ENCODE peak calls at places on chromosomes 3 and 15, in six cellular contexts. X is IMR-90, R is mesenchymal stem cell, B is trophoblast cell, M is H9, D is H1. F is an unnamed sample. For H3K9me3, the result is how much of the 10 kb centered on the place peaks cover.

GRCh38 chr15:52417501-52417900 is 111.2 kb downstream of the MYO5A start:
- DNase-seq in R (peak), D (no peak), X (peak), M (no peak), B (no peak), F (no peak)

GRCh38 chr3:56962200-56962599 is 98.3 kb upstream of the SPATA12 start:
- DNase-seq in X (no peak), D (no peak), R (no peak), B (no peak), M (no peak), F (no peak)

GRCh38 chr3:183591881-183592521 is 36.5 kb upstream of the KLHL6 start:
- DNase-seq in R (no peak), B (peak), D (no peak), M (no peak), X (no peak), F (no peak)

GRCh38 chr3:31157028-31157694 is 262.7 kb upstream of the GADL1 start:
- DNase-seq in B (peak), R (no peak), M (no peak), D (no peak), X (no peak), F (no peak)

GRCh38 chr15:28944696-28945300 is 59.0 kb downstream of the APBA2 start:
- DNase-seq in M (peak), R (no peak), D (no peak), B (no peak), X (no peak), F (no peak)

GRCh38 chr15:58453931-58454793 is 22.4 kb downstream of the LIPC start:
- DNase-seq in B (no peak), R (no peak), X (no peak), M (no peak), D (no peak), F (no peak)

GRCh38 chr3:13621381-13622221 is 72.7 kb downstream of the FBLN2 start:
- DNase-seq in X (no peak), B (no peak), D (no peak), R (no peak), M (no peak), F (no peak)

GRCh38 chr3:146814601-146815315 is 209.6 kb upstream of the PLSCR5 start:
- DNase-seq in X (peak), B (peak), R (peak), M (no peak), D (no peak), F (no peak)

GRCh38 chr15:46091860-46092450 is 457.1 kb downstream of the SQOR start:
- DNase-seq in M (peak), X (peak), B (peak), R (peak), D (peak), F (peak)

GRCh38 chr3:18308096-18308495 is 117.0 kb downstream of the SATB1 start:
- DNase-seq in M (no peak), D (no peak), X (no peak), B (peak), R (no peak), F (no peak)

GRCh38 chr3:72661115-72661457 is 187.2 kb downstream of the SHQ1 start:
- DNase-seq in D (no peak), B (no peak), X (peak), M (no peak), R (no peak), F (no peak)

GRCh38 chr3:15152166-15152565 is 53.2 kb upstream of the RBSN start:
- DNase-seq in R (peak), D (no peak), B (no peak), M (no peak), X (no peak), F (no peak)

GRCh38 chr15:89489376-89489775 is 7.0 kb downstream of the RHCG start:
- DNase-seq in D (no peak), R (no peak), X (no peak), M (no peak), B (no peak), F (no peak)

GRCh38 chr3:170640737-170641171 is 54.9 kb upstream of the SLC7A14 start:
- DNase-seq in B (no peak), X (no peak), R (no peak), D (no peak), M (no peak), F (no peak)

GRCh38 chr15:40959331-40960141 is 6.3 kb downstream of the CHAC1 start:
- DNase-seq in R (peak), D (no peak), M (peak), X (no peak), B (no peak), F (no peak)

GRCh38 chr15:73873889-73874511 is 636 bp downstream of the TBC1D21 start:
- DNase-seq in D (no peak), M (peak), X (peak), B (peak), R (peak), F (peak)

GRCh38 chr15:71275098-71275497 is 159.8 kb downstream of the THSD4 start:
- DNase-seq in B (peak), X (peak), R (peak), D (no peak), M (no peak), F (no peak)

GRCh38 chr3:170488802-170489201 is 70.1 kb downstream of the CLDN11 start:
- DNase-seq in B (peak), R (peak), X (peak), D (no peak), M (no peak), F (no peak)

GRCh38 chr3:113658107-113658506 is 38.3 kb downstream of the USF3 start:
- DNase-seq in M (no peak), D (no peak), B (no peak), X (no peak), R (no peak), F (no peak)

GRCh38 chr3:5806192-5806591 is 618.7 kb downstream of the EDEM1 start:
- DNase-seq in D (no peak), M (peak), R (no peak), B (no peak), X (no peak), F (peak)

GRCh38 chr15:64742921-64743320 is 32.5 kb downstream of the RBPMS2 start:
- DNase-seq in D (no peak), R (no peak), B (no peak), M (no peak), X (no peak), F (no peak)

GRCh38 chr3:194606163-194606562 is 27.1 kb downstream of the TMEM44 start:
- DNase-seq in B (no peak), R (no peak), X (no peak), M (no peak), D (no peak), F (no peak)

GRCh38 chr15:68672781-68673205 is 94.0 kb downstream of the CORO2B start:
- DNase-seq in D (peak), M (peak), B (no peak), R (no peak), X (peak), F (no peak)

GRCh38 chr3:136792931-136793330 is 26.0 kb upstream of the SLC35G2 start:
- DNase-seq in R (no peak), M (no peak), D (no peak), B (no peak), X (no peak), F (no peak)

DNA sequence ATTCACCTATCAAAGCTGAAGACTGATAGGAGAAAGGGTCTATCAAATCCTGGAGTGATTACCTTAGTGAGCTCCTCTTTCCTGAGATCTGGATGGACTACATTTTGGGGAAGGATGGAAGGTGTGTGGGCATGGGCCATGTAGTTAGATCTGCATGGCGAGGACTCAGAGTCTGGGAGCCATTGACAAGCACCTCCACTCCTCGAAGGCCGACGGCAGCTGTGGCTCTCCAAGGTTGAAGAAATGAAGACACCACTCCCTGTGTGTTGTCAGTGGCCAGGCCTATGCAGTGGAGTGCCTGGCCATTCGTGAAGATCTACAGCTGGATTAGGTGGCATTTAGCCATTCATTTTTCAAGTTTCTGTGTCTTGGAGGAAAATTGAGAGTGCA is 509.2 kb downstream of the GABRG3 start:
- DNase-seq in R (no peak), X (no peak), M (no peak), B (no peak), D (no peak), F (no peak)
- H3K9me3 ChIP-seq in R (under half), X (under half), M (under half), B (under half), D (under half), F (under half)

GRCh38 chr15:99928429-99928981 is 195.3 kb upstream of the LYSMD4 start:
- DNase-seq in X (peak), B (peak), D (peak), M (peak), R (peak), F (peak)
- H2BK5ac ChIP-seq in X (no peak), B (no peak), D (peak), M (no peak), R (no peak), F (no peak)

GRCh38 chr15:25234831-25235230 is 204.0 kb downstream of the UBE3A start:
- DNase-seq in M (no peak), R (no peak), B (no peak), D (no peak), X (no peak), F (no peak)

GRCh38 chr15:25235391-25235790 is 203.4 kb downstream of the UBE3A start:
- DNase-seq in R (no peak), M (no peak), D (no peak), X (no peak), B (no peak), F (no peak)

GRCh38 chr15:25236861-25237155 is 202.0 kb downstream of the UBE3A start:
- DNase-seq in M (no peak), X (no peak), R (no peak), B (no peak), D (no peak), F (no peak)

GRCh38 chr15:25236143-25236860 is 202.5 kb downstream of the UBE3A start:
- DNase-seq in B (no peak), M (no peak), X (no peak), D (no peak), R (no peak), F (no peak)

DNA sequence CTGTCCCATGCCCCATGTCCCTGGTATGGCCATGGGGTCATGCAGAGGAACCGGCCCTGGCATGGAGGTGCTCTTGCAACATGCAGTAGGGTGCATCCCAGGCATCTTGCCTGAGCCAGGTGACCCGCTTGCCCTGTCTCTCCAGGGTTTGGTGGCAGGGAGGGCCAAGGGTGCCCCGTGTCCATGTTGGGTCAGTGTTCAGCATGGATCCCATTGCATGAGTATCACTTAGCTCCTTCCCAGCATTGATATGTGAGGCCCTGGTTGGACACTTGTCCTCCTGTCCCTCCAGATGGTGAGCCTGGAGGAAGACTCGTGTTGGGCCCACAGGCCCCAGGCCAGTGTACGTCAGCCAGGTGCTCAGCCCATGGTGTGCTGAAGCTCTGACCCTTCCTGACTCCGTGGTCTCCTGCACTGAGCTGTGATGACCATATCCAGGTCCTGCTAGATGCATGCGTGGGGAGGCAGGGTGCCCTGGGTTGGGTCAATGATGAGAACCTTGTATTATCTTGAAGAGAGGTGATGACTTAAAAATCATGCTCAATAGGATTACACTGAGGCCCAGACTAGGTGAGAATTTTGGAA is 205.0 kb downstream of the UBE3A start:
- DNase-seq in B (no peak), R (no peak), X (no peak), M (no peak), D (no peak), F (no peak)
- H3K9me3 ChIP-seq in B (half or more), R (under half), X (half or more), M (half or more), D (half or more), F (half or more)

GRCh38 chr3:49673131-49673714 is 928 bp upstream of the APEH start:
- DNase-seq in R (peak), M (no peak), X (no peak), B (peak), D (no peak), F (peak)
- H2BK5ac ChIP-seq in R (peak), M (no peak), X (peak), B (peak), D (peak), F (peak)

DNA sequence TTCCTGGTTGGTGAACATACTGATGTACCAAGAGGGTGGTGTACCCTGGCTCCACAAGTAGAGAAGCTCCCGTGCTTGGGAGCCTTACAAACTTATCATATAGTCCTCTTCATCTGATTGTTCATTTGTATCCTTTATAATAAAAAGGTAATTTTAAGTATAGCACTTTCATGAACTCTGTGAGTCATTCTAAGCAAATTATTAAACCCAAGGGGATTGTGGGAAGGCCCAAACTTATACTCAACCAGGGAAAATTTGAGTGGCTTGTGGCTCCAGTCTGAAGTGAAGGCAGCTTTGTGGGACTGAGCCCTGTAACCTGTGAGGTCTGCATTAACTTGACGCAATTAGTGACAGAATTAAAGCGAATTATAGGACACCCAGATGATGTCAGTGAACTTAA is 29.0 kb downstream of the TTBK2 start:
- DNase-seq in D (no peak), R (no peak), X (peak), M (no peak), B (no peak), F (no peak)
- H3K9me3 ChIP-seq in D (under half), R (under half), X (under half), M (under half), B (under half), F (under half)

DNA sequence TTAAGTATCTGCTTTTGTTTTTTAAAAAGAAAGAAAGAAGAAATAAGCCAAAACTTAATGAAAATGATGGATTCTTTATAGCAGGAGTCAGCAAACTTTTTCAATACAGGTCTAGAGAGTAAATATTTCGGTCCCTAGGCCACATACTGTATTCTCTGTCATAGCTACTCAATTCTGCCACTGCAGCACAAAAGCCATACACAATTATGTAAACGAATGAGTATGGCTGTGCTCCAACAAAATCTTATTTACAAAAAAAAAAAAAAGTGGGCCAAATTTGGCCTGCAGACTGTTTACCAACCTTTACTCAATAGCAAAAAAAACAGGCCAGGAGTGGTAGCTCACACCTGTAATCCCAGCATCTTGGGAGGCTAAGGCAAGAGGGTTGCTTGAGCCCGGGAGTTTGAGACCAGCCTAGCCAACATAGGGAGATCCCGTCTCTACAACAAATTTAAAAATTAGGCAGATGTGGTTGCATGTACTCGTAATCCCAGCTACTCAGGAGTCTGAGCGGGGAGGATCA is 41.1 kb downstream of the TTBK2 start:
- DNase-seq in B (no peak), X (no peak), R (no peak), M (no peak), D (no peak), F (no peak)
- H2BK5ac ChIP-seq in B (no peak), X (no peak), R (no peak), M (no peak), D (no peak), F (no peak)

DNA sequence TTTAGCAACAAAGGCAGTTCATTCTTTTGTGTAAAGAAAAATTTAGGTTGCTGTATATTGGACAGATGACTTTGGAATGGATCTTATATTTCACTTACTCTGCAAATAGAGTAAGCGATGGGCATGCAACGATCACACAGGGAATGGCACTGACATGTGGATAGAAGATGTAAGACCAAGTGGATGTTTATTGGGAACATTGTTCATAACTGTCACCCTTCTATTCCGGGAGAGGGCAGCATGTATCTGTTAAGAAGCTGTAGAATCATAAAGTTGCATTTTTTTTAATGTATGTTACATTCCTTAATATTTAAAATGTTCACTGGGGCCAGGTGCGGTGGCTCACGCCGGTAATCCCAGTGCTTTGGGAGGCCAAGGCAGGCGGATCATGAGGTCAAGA is 41.2 kb downstream of the HPS3 start:
- DNase-seq in B (no peak), M (no peak), D (no peak), R (no peak), X (no peak), F (no peak)
- H3K9me3 ChIP-seq in B (under half), M (under half), D (under half), R (under half), X (under half), F (under half)

GRCh38 chr15:75450307-75451201 is 936 bp downstream of the SIN3A start:
- DNase-seq in M (peak), X (peak), B (peak), R (peak), D (peak), F (peak)
- H2BK5ac ChIP-seq in M (no peak), X (peak), B (peak), R (no peak), D (peak), F (peak)

GRCh38 chr3:16477054-16477453 is 36.4 kb downstream of the RFTN1 start:
- DNase-seq in R (peak), D (no peak), M (no peak), B (peak), X (peak), F (no peak)

GRCh38 chr3:16477501-16477900 is 36.0 kb downstream of the RFTN1 start:
- DNase-seq in R (peak), D (no peak), M (no peak), X (peak), B (no peak), F (no peak)

GRCh38 chr3:16475766-16476165 is 37.7 kb downstream of the RFTN1 start:
- DNase-seq in B (no peak), X (no peak), D (no peak), M (no peak), R (no peak), F (no peak)

GRCh38 chr3:16474920-16475319 is 38.6 kb downstream of the RFTN1 start:
- DNase-seq in M (no peak), B (no peak), D (no peak), X (peak), R (peak), F (no peak)

GRCh38 chr3:16476636-16477035 is 36.9 kb downstream of the RFTN1 start:
- DNase-seq in D (no peak), B (no peak), M (no peak), X (peak), R (peak), F (no peak)
- H3K9me3 ChIP-seq in D (under half), B (under half), M (under half), X (under half), R (under half), F (under half)

F was measured in neuronal stem cell.